ENCODE peak calls at places on chromosome 10, in ten cellular contexts. M is body of pancreas, E is OCI-LY7, U is BE2C, A is mammary epithelial cell, F is ovary, N is psoas muscle, Q is cardiac muscle cell, D is DND-41, S is keratinocyte. K is an unnamed sample.
A peak's percentile ranks its signal among the peaks of the same experiment; 100 is the strongest.

GRCh38 chr10:22997102-22997501 is 69.2 kb downstream of the ARMC3 start:
- DNase-seq in A (peak; percentile 16), E (no peak), M (no peak), N (no peak), D (no peak), S (no peak), Q (peak; percentile 30), F (no peak), U (peak; percentile 26), K (no peak)

GRCh38 chr10:74825371-74826141 is 844 bp upstream of the KAT6B start:
- DNase-seq in Q (no peak), U (peak; percentile 71), D (peak; percentile 72), A (no peak), S (no peak), E (no peak), F (no peak), N (no peak), M (peak; percentile 61), K (no peak)

GRCh38 chr10:44202952-44203351 is 181.9 kb downstream of the CXCL12 start:
- DNase-seq in N (no peak), F (no peak), A (no peak), Q (no peak), M (no peak), U (no peak), E (no peak), D (no peak), S (no peak), K (no peak)

GRCh38 chr10:91796332-91797076 is 1.7 kb upstream of the TNKS2 start:
- DNase-seq in A (peak; percentile 40), D (peak; percentile 57), E (peak; percentile 65), F (peak; percentile 39), Q (peak; percentile 6), M (peak; percentile 72), U (no peak), N (no peak), S (no peak), K (no peak)

GRCh38 chr10:79938728-79939380 is 10.1 kb downstream of the SFTPD start:
- DNase-seq in S (no peak), F (no peak), M (no peak), A (no peak), Q (no peak), D (no peak), N (no peak), U (peak; percentile 15), E (peak; percentile 40), K (no peak)

GRCh38 chr10:27504897-27505457 is 873 bp downstream of the RAB18 start:
- DNase-seq in A (peak; percentile 52), E (peak; percentile 6), S (no peak), U (no peak), M (no peak), N (no peak), D (no peak), Q (peak; percentile 19), F (no peak), K (no peak)

GRCh38 chr10:51030480-51030879 is 43.8 kb upstream of the PRKG1 start:
- DNase-seq in N (no peak), D (no peak), S (no peak), F (no peak), Q (no peak), E (no peak), A (no peak), M (no peak), U (no peak), K (no peak)

GRCh38 chr10:73876971-73877370 is 2.6 kb upstream of the CAMK2G start:
- DNase-seq in U (no peak), F (no peak), N (no peak), A (peak; percentile 49), M (no peak), S (no peak), Q (peak; percentile 14), D (no peak), E (no peak), K (no peak)

GRCh38 chr10:128124813-128125403 is 1.3 kb downstream of the MKI67 start:
- DNase-seq in A (peak; percentile 5), N (no peak), U (no peak), D (peak; percentile 24), M (no peak), E (peak; percentile 22), F (no peak), S (no peak), Q (no peak), K (no peak)

GRCh38 chr10:118276203-118276602 is 65.9 kb downstream of the FAM204A start:
- DNase-seq in M (no peak), D (no peak), U (no peak), E (no peak), N (no peak), Q (no peak), A (no peak), F (peak; percentile 39), S (no peak), K (no peak)

GRCh38 chr10:28432210-28432676 is 100.7 kb upstream of the WAC start:
- DNase-seq in M (peak; percentile 67), S (peak; percentile 4), U (peak; percentile 59), E (peak; percentile 54), F (peak; percentile 39), Q (peak; percentile 86), A (peak; percentile 43), D (peak; percentile 17), N (peak; percentile 31), K (no peak)

DNA sequence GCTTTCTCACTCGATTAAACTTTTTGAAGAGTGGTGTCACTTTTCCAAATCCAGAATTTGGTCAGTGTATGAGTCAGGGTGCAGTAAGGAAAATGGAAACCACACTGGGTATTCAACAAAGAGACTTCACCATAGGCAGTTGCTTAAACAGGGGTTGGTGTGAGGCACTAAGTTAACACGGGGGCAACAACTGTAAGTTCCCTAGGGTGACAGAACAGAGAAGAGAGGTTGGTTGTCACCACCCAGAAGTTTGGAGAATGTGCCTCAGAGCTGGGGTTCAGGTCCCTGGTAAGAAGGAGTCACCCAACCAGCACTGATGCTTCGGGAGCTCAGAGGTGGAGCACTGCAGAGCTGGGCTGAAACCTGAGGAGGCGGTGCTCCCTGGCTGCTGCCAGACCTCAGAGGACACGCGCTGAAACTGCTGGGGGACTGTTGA is 170.4 kb downstream of the ARID5B start:
- DNase-seq in D (no peak), Q (no peak), M (no peak), N (no peak), U (no peak), S (no peak), A (no peak), E (no peak), F (no peak), K (no peak)
- H3K4me1 ChIP-seq in D (no peaks in the 10 kb centered on the region), Q (peaks cover 11% of the 10 kb centered on the region), M (peaks cover 4% of the 10 kb centered on the region), N (peaks cover 92% of the 10 kb centered on the region), U (peaks cover 6% of the 10 kb centered on the region), S (peaks cover 10% of the 10 kb centered on the region), A (peaks cover 15% of the 10 kb centered on the region), E (peaks cover 4% of the 10 kb centered on the region), F (peaks cover 16% of the 10 kb centered on the region), K (peaks cover 67% of the 10 kb centered on the region)

GRCh38 chr10:35228058-35228457 is 101.4 kb downstream of the CREM start:
- DNase-seq in S (no peak), A (no peak), M (no peak), F (no peak), N (no peak), E (no peak), D (no peak), Q (no peak), U (no peak), K (no peak)
- TF ChIP-seq CTCF in S (peak; percentile 7), A (no peak), M (no peak), F (no peak), N (no peak), E (no peak), D (no peak), Q (no peak), U (peak; percentile 9), K (no peak)

GRCh38 chr10:110303681-110304080 is 1.0 kb downstream of the SMNDC1 start:
- DNase-seq in M (no peak), A (no peak), D (no peak), E (no peak), N (no peak), U (no peak), Q (no peak), S (no peak), F (no peak), K (no peak)

GRCh38 chr10:110305767-110306451 is 1.2 kb upstream of the SMNDC1 start:
- DNase-seq in S (peak; percentile 65), A (peak; percentile 84), N (no peak), M (peak; percentile 61), D (peak; percentile 61), F (peak; percentile 56), E (peak; percentile 86), Q (peak; percentile 89), U (peak; percentile 40), K (peak; percentile 11)

GRCh38 chr10:110306452-110306768 is 1.7 kb upstream of the SMNDC1 start:
- DNase-seq in N (no peak), E (no peak), U (no peak), D (no peak), F (no peak), M (no peak), Q (no peak), S (no peak), A (no peak), K (no peak)

GRCh38 chr10:110304394-110304779 is 333 bp downstream of the SMNDC1 start:
- DNase-seq in D (no peak), E (no peak), N (no peak), F (no peak), U (no peak), S (no peak), A (no peak), Q (peak; percentile 33), M (no peak), K (no peak)

GRCh38 chr10:110304780-110305421 is at the start of gene SMNDC1:
- DNase-seq in S (peak; percentile 93), U (peak; percentile 97), F (peak; percentile 99), Q (peak; percentile 99), N (peak; percentile 97), A (peak; percentile 96), D (peak; percentile 97), E (peak; percentile 99), M (peak; percentile 99), K (peak; percentile 86)
- H3K4me1 ChIP-seq in S (peaks cover 33% of the 10 kb centered on the region), U (no peaks in the 10 kb centered on the region), F (no peaks in the 10 kb centered on the region), Q (peaks cover 14% of the 10 kb centered on the region), N (peaks cover 51% of the 10 kb centered on the region), A (peaks cover 19% of the 10 kb centered on the region), D (peaks cover 45% of the 10 kb centered on the region), E (peaks cover 49% of the 10 kb centered on the region), M (peaks cover 49% of the 10 kb centered on the region), K (peaks cover 34% of the 10 kb centered on the region)

GRCh38 chr10:69802424-69803161 is 887 bp downstream of the COL13A1 start:
- DNase-seq in D (no peak), U (peak; percentile 46), S (no peak), N (peak; percentile 45), M (peak; percentile 21), A (peak; percentile 53), Q (peak; percentile 58), F (no peak), E (no peak), K (no peak)
- TF ChIP-seq CTCF in D (no peak), U (no peak), S (no peak), N (peak; percentile 16), M (no peak), A (no peak), Q (peak; percentile 23), F (no peak), E (no peak), K (peak; percentile 4)

K was measured in thoracic aorta.